ENCODE peak calls at places on chromosomes 13 and 19, in five cellular contexts. Q, J, S, U and T are unnamed samples.
A peak's percentile ranks its signal among the peaks of the same experiment; 100 is the strongest.

GRCh38 chr13:96751089-96751488 is 243.2 kb downstream of the OXGR1 start:
- DNase-seq in Q (no peak), S (no peak), U (no peak), J (no peak), T (no peak)

GRCh38 chr19:33864311-33864850 is 67.7 kb downstream of the KCTD15 start:
- DNase-seq in S (no peak), J (no peak), Q (no peak), U (no peak), T (no peak)

GRCh38 chr19:39342647-39343305 is 555 bp downstream of the SAMD4B start:
- DNase-seq in J (no peak), S (peak; percentile 29), U (no peak), Q (no peak), T (no peak)

GRCh38 chr13:42396901-42397670 is 125.1 kb downstream of the AKAP11 start:
- DNase-seq in U (no peak), S (no peak), Q (no peak), J (no peak), T (no peak)

GRCh38 chr13:51269039-51269438 is 46.8 kb downstream of the FAM124A start:
- DNase-seq in Q (no peak), J (peak; percentile 47), S (peak; percentile 47), U (no peak), T (no peak)

GRCh38 chr13:21203132-21203531 is 26.7 kb downstream of the MRPL57 start:
- DNase-seq in Q (no peak), J (peak; percentile 1), S (no peak), U (no peak), T (no peak)

GRCh38 chr19:58338825-58339558 is 12.2 kb downstream of the ZSCAN22 start:
- DNase-seq in J (no peak), S (no peak), U (no peak), Q (no peak), T (no peak)

GRCh38 chr13:35994131-35994966 is 136.8 kb downstream of the DCLK1 start:
- DNase-seq in S (peak; percentile 97), Q (peak; percentile 84), U (no peak), J (peak; percentile 94), T (peak; percentile 93)

GRCh38 chr19:54208784-54209057 is 8.1 kb downstream of the RPS9 start:
- DNase-seq in S (peak; percentile 44), Q (no peak), U (no peak), J (no peak), T (no peak)

GRCh38 chr19:19077103-19077502 is 13.3 kb downstream of the SLC25A42 start:
- DNase-seq in U (no peak), J (no peak), S (no peak), Q (no peak), T (no peak)

GRCh38 chr13:112142401-112142930 is 75.5 kb downstream of the SOX1 start:
- DNase-seq in S (no peak), U (peak; percentile 18), J (no peak), Q (no peak), T (no peak)

GRCh38 chr19:3055741-3056453 is 6.4 kb downstream of the TLE5 start:
- DNase-seq in Q (no peak), J (no peak), S (no peak), U (peak; percentile 70), T (no peak)

GRCh38 chr19:36771275-36772231 is 1.1 kb downstream of the ZNF850 start:
- DNase-seq in Q (peak; percentile 42), U (peak; percentile 59), J (peak; percentile 97), S (peak; percentile 97), T (peak; percentile 59)

GRCh38 chr13:100075700-100076587 is 12.9 kb upstream of the PCCA start:
- DNase-seq in U (peak; percentile 69), J (no peak), S (no peak), Q (no peak), T (no peak)

GRCh38 chr13:51927129-51927528 is 65.4 kb downstream of the CCDC70 start:
- DNase-seq in J (no peak), Q (no peak), S (no peak), U (no peak), T (no peak)

GRCh38 chr13:100089633-100090032 is 740 bp downstream of the PCCA start:
- DNase-seq in Q (no peak), J (no peak), S (peak; percentile 12), U (no peak), T (no peak)

GRCh38 chr13:33388254-33388998 is 102.9 kb upstream of the STARD13 start:
- DNase-seq in U (no peak), Q (no peak), J (no peak), S (no peak), T (no peak)

GRCh38 chr19:478236-478888 is 17.5 kb upstream of the SHC2 start:
- DNase-seq in Q (no peak), S (no peak), U (no peak), J (no peak), T (no peak)

GRCh38 chr13:33351324-33351723 is 65.8 kb upstream of the STARD13 start:
- DNase-seq in S (peak; percentile 69), U (no peak), J (peak; percentile 62), Q (no peak), T (no peak)

GRCh38 chr19:42207767-42208259 is 9.7 kb downstream of the DEDD2 start:
- DNase-seq in J (peak; percentile 84), Q (peak; percentile 40), S (peak; percentile 72), U (no peak), T (peak; percentile 26)

GRCh38 chr19:12749938-12750521 is 1.6 kb upstream of the BEST2 start:
- DNase-seq in Q (no peak), U (no peak), S (peak; percentile 40), J (peak; percentile 39), T (no peak)

GRCh38 chr13:89920461-89920860 is 1427.0 kb upstream of the MIR17HG start:
- DNase-seq in U (no peak), Q (no peak), J (no peak), S (no peak), T (no peak)

GRCh38 chr13:73399347-73400216 is 340.8 kb downstream of the KLF5 start:
- DNase-seq in S (no peak), Q (no peak), J (no peak), U (no peak), T (no peak)

GRCh38 chr13:41492432-41493267 is 35.3 kb downstream of the RGCC start:
- DNase-seq in U (no peak), Q (no peak), S (no peak), J (no peak), T (no peak)

GRCh38 chr13:113176292-113176691 is 17.8 kb downstream of the PROZ start:
- DNase-seq in U (peak; percentile 63), Q (no peak), S (no peak), J (no peak), T (no peak)

GRCh38 chr13:105918842-105919741 is 616.4 kb downstream of the EFNB2 start:
- DNase-seq in Q (no peak), S (peak; percentile 71), U (no peak), J (peak; percentile 89), T (peak; percentile 6)

GRCh38 chr13:95181586-95181985 is 119.7 kb downstream of the ABCC4 start:
- DNase-seq in Q (no peak), J (no peak), S (no peak), U (no peak), T (no peak)

GRCh38 chr13:95180513-95181245 is 120.6 kb downstream of the ABCC4 start:
- DNase-seq in Q (no peak), J (no peak), U (no peak), S (no peak), T (no peak)

GRCh38 chr13:95182570-95183285 is 118.5 kb downstream of the ABCC4 start:
- DNase-seq in J (no peak), U (no peak), Q (no peak), S (no peak), T (no peak)

GRCh38 chr13:95176611-95177259 is 124.5 kb downstream of the ABCC4 start:
- DNase-seq in J (no peak), S (peak; percentile 58), U (no peak), Q (no peak), T (peak; percentile 54)
- H3K4me3 ChIP-seq in J (no peak overlapping the region), S (no peak overlapping the region), U (no peak overlapping the region), Q (no peak overlapping the region), T (no peak overlapping the region)

GRCh38 chr13:93174260-93174659 is 52.3 kb upstream of the GPC6 start:
- DNase-seq in S (no peak), U (no peak), J (no peak), Q (no peak), T (no peak)

GRCh38 chr13:93173656-93174055 is 53.0 kb upstream of the GPC6 start:
- DNase-seq in U (no peak), S (no peak), Q (no peak), J (no peak), T (no peak)

GRCh38 chr13:93169980-93170379 is 56.6 kb upstream of the GPC6 start:
- DNase-seq in U (no peak), J (peak; percentile 94), Q (peak; percentile 12), S (peak; percentile 53), T (peak; percentile 41)

GRCh38 chr13:93172109-93172508 is 54.5 kb upstream of the GPC6 start:
- DNase-seq in S (no peak), J (no peak), Q (no peak), U (no peak), T (no peak)
- TF ChIP-seq CTCF in S (no peak), J (peak; percentile 40), Q (no peak), U (no peak), T (no peak)

DNA sequence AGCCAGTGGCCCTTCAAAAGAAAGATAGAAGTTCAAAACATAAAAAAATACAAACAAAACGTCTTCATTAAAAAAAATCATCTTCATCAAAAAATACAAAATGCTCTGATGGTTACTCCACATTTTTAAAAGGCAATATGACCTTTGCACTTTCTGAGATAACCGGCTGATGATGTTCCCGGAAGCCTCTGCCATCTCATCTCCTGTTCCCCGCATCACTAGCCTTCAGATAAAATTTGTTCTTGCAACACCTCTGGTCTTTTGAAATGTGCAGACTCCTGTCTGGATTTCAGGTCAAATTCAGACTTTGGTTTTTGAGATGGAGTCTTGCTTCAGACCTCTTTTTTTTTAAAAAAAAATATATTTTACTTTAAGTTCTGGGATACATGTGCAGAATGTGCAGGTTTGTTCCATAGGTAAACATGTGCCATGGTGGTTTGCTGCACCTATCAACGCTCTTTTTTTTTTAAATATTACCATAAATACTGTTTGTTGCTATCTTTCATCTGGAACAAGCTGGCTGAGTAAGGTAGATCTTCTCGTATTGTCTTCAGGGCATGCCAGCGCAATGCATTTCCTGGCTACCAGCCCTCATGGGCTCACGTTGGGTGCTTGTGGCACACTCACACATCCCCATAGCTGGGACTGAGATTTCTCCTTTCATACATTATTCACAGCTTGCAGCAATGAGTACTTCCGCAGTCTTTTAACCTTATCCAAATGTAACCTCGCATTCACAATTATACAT is 418.9 kb upstream of the ARGLU1 start:
- DNase-seq in U (peak; percentile 60), Q (no peak), J (no peak), S (peak; percentile 21), T (no peak)
- H3K4me3 ChIP-seq in U (no peak overlapping the region), Q (no peak overlapping the region), J (no peak overlapping the region), S (no peak overlapping the region), T (no peak overlapping the region)

DNA sequence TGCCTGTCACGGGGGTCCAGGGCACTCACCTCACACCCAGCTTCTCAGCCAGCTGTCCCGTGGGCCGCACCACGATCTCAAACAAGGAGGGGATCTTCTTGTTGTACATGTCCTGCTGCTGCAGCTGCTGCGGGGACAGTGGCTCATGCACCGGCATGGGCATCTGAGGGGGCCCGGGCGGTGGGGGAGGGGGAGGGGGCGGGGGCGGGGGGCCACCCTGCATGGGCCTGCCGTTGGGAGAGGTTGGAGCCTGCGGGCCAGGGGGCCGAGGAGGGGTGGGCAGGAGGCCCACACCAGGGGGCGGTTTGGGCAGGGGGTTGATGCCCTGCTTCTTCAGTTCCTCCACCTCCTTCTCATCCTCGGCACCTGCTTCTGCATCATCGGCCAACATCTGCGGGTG is 23.9 kb upstream of the TMEM160 start:
- DNase-seq in U (no peak), S (no peak), Q (no peak), J (no peak), T (no peak)
- TF ChIP-seq CTCF in U (no peak), S (no peak), Q (no peak), J (no peak), T (no peak)